ENCODE peak calls at places on chromosome 10, in nine cellular contexts. One of them, this sample, is unnamed.

GRCh38 chr10:110528224-110528997 is 30.7 kb downstream of the DUSP5 start:
- DNase-seq in MG63: no peak
- DNase-seq in left ventricle myocardium inferior: no peak
- DNase-seq in adrenal gland: no peak
- DNase-seq in transverse colon: no peak
- DNase-seq in AG04450: no peak
- DNase-seq in spleen: no peak
- DNase-seq in CD8-positive, alpha-beta memory T cell: no peak
- DNase-seq in fibroblast of lung: no peak
- DNase-seq in this sample: no peak

GRCh38 chr10:124992462-124993344 is 50.8 kb downstream of the ZRANB1 start:
- DNase-seq in MG63: peak; percentile 73
- DNase-seq in left ventricle myocardium inferior: peak; percentile 45
- DNase-seq in adrenal gland: peak; percentile 92
- DNase-seq in transverse colon: peak; percentile 54
- DNase-seq in AG04450: peak; percentile 15
- DNase-seq in spleen: peak; percentile 82
- DNase-seq in CD8-positive, alpha-beta memory T cell: no peak
- DNase-seq in fibroblast of lung: peak; percentile 68
- DNase-seq in this sample: no peak

GRCh38 chr10:3323865-3324498 is 151.4 kb upstream of the PITRM1 start:
- DNase-seq in MG63: peak; percentile 26
- DNase-seq in left ventricle myocardium inferior: no peak
- DNase-seq in adrenal gland: no peak
- DNase-seq in transverse colon: no peak
- DNase-seq in AG04450: no peak
- DNase-seq in spleen: no peak
- DNase-seq in CD8-positive, alpha-beta memory T cell: no peak
- DNase-seq in fibroblast of lung: no peak
- DNase-seq in this sample: no peak

GRCh38 chr10:117537436-117537903 is 5.1 kb upstream of the EMX2 start:
- DNase-seq in MG63: peak; percentile 32
- DNase-seq in left ventricle myocardium inferior: no peak
- DNase-seq in adrenal gland: peak; percentile 39
- DNase-seq in transverse colon: no peak
- DNase-seq in AG04450: no peak
- DNase-seq in spleen: no peak
- DNase-seq in CD8-positive, alpha-beta memory T cell: no peak
- DNase-seq in fibroblast of lung: peak; percentile 18
- DNase-seq in this sample: no peak

GRCh38 chr10:26242752-26243151 is 26.2 kb downstream of the GAD2 start:
- DNase-seq in MG63: no peak
- DNase-seq in left ventricle myocardium inferior: no peak
- DNase-seq in adrenal gland: no peak
- DNase-seq in transverse colon: no peak
- DNase-seq in AG04450: no peak
- DNase-seq in spleen: no peak
- DNase-seq in CD8-positive, alpha-beta memory T cell: no peak
- DNase-seq in fibroblast of lung: no peak
- DNase-seq in this sample: no peak

GRCh38 chr10:98858525-98858924 is 377.1 kb downstream of the HPSE2 start:
- DNase-seq in MG63: no peak
- DNase-seq in left ventricle myocardium inferior: no peak
- DNase-seq in adrenal gland: no peak
- DNase-seq in transverse colon: no peak
- DNase-seq in AG04450: no peak
- DNase-seq in spleen: no peak
- DNase-seq in CD8-positive, alpha-beta memory T cell: no peak
- DNase-seq in fibroblast of lung: peak; percentile 16
- DNase-seq in this sample: no peak

GRCh38 chr10:18087398-18087797 is 52.8 kb upstream of the CACNB2 start:
- DNase-seq in MG63: peak; percentile 53
- DNase-seq in left ventricle myocardium inferior: no peak
- DNase-seq in adrenal gland: peak; percentile 72
- DNase-seq in transverse colon: peak; percentile 24
- DNase-seq in AG04450: no peak
- DNase-seq in spleen: no peak
- DNase-seq in CD8-positive, alpha-beta memory T cell: no peak
- DNase-seq in fibroblast of lung: peak; percentile 50
- DNase-seq in this sample: no peak

GRCh38 chr10:114284346-114285071 is 45.5 kb downstream of the VWA2 start:
- DNase-seq in MG63: no peak
- DNase-seq in left ventricle myocardium inferior: no peak
- DNase-seq in adrenal gland: no peak
- DNase-seq in transverse colon: no peak
- DNase-seq in AG04450: no peak
- DNase-seq in spleen: peak; percentile 64
- DNase-seq in CD8-positive, alpha-beta memory T cell: no peak
- DNase-seq in fibroblast of lung: no peak
- DNase-seq in this sample: no peak

GRCh38 chr10:5071411-5072198 is 22.6 kb upstream of the AKR1C3 start:
- DNase-seq in MG63: peak; percentile 66
- DNase-seq in left ventricle myocardium inferior: peak; percentile 47
- DNase-seq in adrenal gland: peak; percentile 94
- DNase-seq in transverse colon: peak; percentile 52
- DNase-seq in AG04450: peak; percentile 26
- DNase-seq in spleen: no peak
- DNase-seq in CD8-positive, alpha-beta memory T cell: no peak
- DNase-seq in fibroblast of lung: peak; percentile 90
- DNase-seq in this sample: no peak

GRCh38 chr10:15293862-15294835 is 76.9 kb downstream of the FAM171A1 start:
- DNase-seq in MG63: peak; percentile 69
- DNase-seq in left ventricle myocardium inferior: no peak
- DNase-seq in adrenal gland: no peak
- DNase-seq in transverse colon: no peak
- DNase-seq in AG04450: no peak
- DNase-seq in spleen: no peak
- DNase-seq in CD8-positive, alpha-beta memory T cell: no peak
- DNase-seq in fibroblast of lung: no peak
- DNase-seq in this sample: no peak

GRCh38 chr10:95635319-95635733 is 21.2 kb downstream of the ALDH18A1 start:
- DNase-seq in MG63: no peak
- DNase-seq in left ventricle myocardium inferior: no peak
- DNase-seq in adrenal gland: no peak
- DNase-seq in transverse colon: no peak
- DNase-seq in AG04450: no peak
- DNase-seq in spleen: no peak
- DNase-seq in CD8-positive, alpha-beta memory T cell: no peak
- DNase-seq in fibroblast of lung: no peak
- DNase-seq in this sample: no peak

GRCh38 chr10:51171946-51172345 is 97.7 kb downstream of the PRKG1 start:
- DNase-seq in MG63: no peak
- DNase-seq in left ventricle myocardium inferior: no peak
- DNase-seq in adrenal gland: no peak
- DNase-seq in transverse colon: no peak
- DNase-seq in AG04450: no peak
- DNase-seq in spleen: no peak
- DNase-seq in CD8-positive, alpha-beta memory T cell: no peak
- DNase-seq in fibroblast of lung: peak; percentile 83
- DNase-seq in this sample: no peak

GRCh38 chr10:111084346-111085255 is 7.8 kb downstream of the ADRA2A start:
- DNase-seq in MG63: no peak
- DNase-seq in left ventricle myocardium inferior: no peak
- DNase-seq in adrenal gland: no peak
- DNase-seq in transverse colon: no peak
- DNase-seq in AG04450: no peak
- DNase-seq in spleen: no peak
- DNase-seq in CD8-positive, alpha-beta memory T cell: no peak
- DNase-seq in fibroblast of lung: no peak
- DNase-seq in this sample: no peak

GRCh38 chr10:74150151-74151056 is at the start of gene AP3M1:
- DNase-seq in MG63: peak; percentile 75
- DNase-seq in left ventricle myocardium inferior: peak; percentile 84
- DNase-seq in adrenal gland: peak; percentile 92
- DNase-seq in transverse colon: peak; percentile 84
- DNase-seq in AG04450: no peak
- DNase-seq in spleen: peak; percentile 96
- DNase-seq in CD8-positive, alpha-beta memory T cell: peak; percentile 90
- DNase-seq in fibroblast of lung: no peak
- DNase-seq in this sample: no peak

GRCh38 chr10:12635127-12635541 is 285.8 kb downstream of the CAMK1D start:
- DNase-seq in MG63: no peak
- DNase-seq in left ventricle myocardium inferior: no peak
- DNase-seq in adrenal gland: no peak
- DNase-seq in transverse colon: no peak
- DNase-seq in AG04450: no peak
- DNase-seq in spleen: no peak
- DNase-seq in CD8-positive, alpha-beta memory T cell: no peak
- DNase-seq in fibroblast of lung: no peak
- DNase-seq in this sample: peak; percentile 36

GRCh38 chr10:33703897-33704825 is 369.7 kb upstream of the NRP1 start:
- DNase-seq in MG63: peak; percentile 71
- DNase-seq in left ventricle myocardium inferior: no peak
- DNase-seq in adrenal gland: no peak
- DNase-seq in transverse colon: no peak
- DNase-seq in AG04450: no peak
- DNase-seq in spleen: no peak
- DNase-seq in CD8-positive, alpha-beta memory T cell: no peak
- DNase-seq in fibroblast of lung: peak; percentile 48
- DNase-seq in this sample: no peak

GRCh38 chr10:129531969-129532660 is 65.1 kb downstream of the MGMT start:
- DNase-seq in MG63: peak; percentile 12
- DNase-seq in left ventricle myocardium inferior: no peak
- DNase-seq in adrenal gland: no peak
- DNase-seq in transverse colon: no peak
- DNase-seq in AG04450: no peak
- DNase-seq in spleen: no peak
- DNase-seq in CD8-positive, alpha-beta memory T cell: no peak
- DNase-seq in fibroblast of lung: no peak
- DNase-seq in this sample: no peak
- H3K4me3 ChIP-seq in MG63: no peak overlapping the region
- H3K4me3 ChIP-seq in left ventricle myocardium inferior: no peak overlapping the region
- H3K4me3 ChIP-seq in adrenal gland: no peak overlapping the region
- H3K4me3 ChIP-seq in transverse colon: no peak overlapping the region
- H3K4me3 ChIP-seq in AG04450: no peak overlapping the region
- H3K4me3 ChIP-seq in spleen: no peak overlapping the region
- H3K4me3 ChIP-seq in CD8-positive, alpha-beta memory T cell: no peak overlapping the region
- H3K4me3 ChIP-seq in fibroblast of lung: no peak overlapping the region
- H3K4me3 ChIP-seq in this sample: no peak overlapping the region

DNA sequence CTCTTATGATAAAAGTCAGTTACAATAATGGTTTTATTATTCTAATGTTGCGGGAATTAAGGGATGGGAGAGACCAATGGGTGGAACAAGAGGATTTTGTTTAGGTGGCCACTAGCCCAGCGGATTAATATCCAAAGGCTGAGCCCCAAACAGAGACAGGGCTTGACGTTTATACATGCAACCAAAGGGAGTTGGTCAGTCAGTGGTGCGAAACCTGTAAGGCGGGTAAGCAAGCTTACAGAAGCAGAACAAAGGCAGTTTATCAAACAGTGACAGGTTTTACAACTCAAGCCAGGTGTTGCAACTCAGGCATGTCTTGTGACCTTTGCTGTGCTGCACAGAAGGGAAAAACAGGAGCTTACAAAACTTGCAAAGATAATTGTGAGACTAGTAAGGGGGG is 622.9 kb upstream of the MBL2 start:
- DNase-seq in MG63: no peak
- DNase-seq in left ventricle myocardium inferior: no peak
- DNase-seq in adrenal gland: no peak
- DNase-seq in transverse colon: no peak
- DNase-seq in AG04450: no peak
- DNase-seq in spleen: no peak
- DNase-seq in CD8-positive, alpha-beta memory T cell: no peak
- DNase-seq in fibroblast of lung: peak; percentile 5
- DNase-seq in this sample: no peak
- H3K9me3 ChIP-seq in MG63: peaks cover 3% of the 10 kb centered on the region
- H3K9me3 ChIP-seq in left ventricle myocardium inferior: peaks cover 29% of the 10 kb centered on the region
- H3K9me3 ChIP-seq in adrenal gland: no peaks in the 10 kb centered on the region
- H3K9me3 ChIP-seq in transverse colon: peaks cover 8% of the 10 kb centered on the region
- H3K9me3 ChIP-seq in AG04450: no peaks in the 10 kb centered on the region
- H3K9me3 ChIP-seq in spleen: peaks cover 14% of the 10 kb centered on the region
- H3K9me3 ChIP-seq in CD8-positive, alpha-beta memory T cell: peaks cover 5% of the 10 kb centered on the region
- H3K9me3 ChIP-seq in fibroblast of lung: no peaks in the 10 kb centered on the region
- H3K9me3 ChIP-seq in this sample: no peaks in the 10 kb centered on the region

DNA sequence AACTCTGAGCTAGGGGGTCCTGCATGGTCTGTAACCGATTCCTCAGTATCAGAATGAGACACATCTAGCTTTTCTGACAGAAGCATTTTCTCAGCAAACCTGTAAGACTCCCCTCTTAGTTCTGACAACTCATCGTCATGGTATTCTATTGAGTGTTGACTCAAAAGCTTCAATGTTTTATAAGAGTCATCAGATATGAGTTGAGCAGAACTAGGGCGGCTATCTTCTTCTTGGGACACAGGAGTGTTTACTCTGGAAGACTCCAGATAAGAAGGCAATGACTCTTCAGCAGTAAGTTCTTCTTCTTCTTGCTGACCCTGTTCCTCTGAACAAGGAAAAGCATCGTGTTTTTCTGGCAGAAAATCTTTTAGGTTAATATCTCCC is 167.0 kb upstream of the CCDC6 start:
- DNase-seq in MG63: no peak
- DNase-seq in left ventricle myocardium inferior: no peak
- DNase-seq in adrenal gland: no peak
- DNase-seq in transverse colon: no peak
- DNase-seq in AG04450: no peak
- DNase-seq in spleen: no peak
- DNase-seq in CD8-positive, alpha-beta memory T cell: no peak
- DNase-seq in fibroblast of lung: no peak
- DNase-seq in this sample: no peak
- H3K4me3 ChIP-seq in MG63: no peak overlapping the region
- H3K4me3 ChIP-seq in left ventricle myocardium inferior: no peak overlapping the region
- H3K4me3 ChIP-seq in adrenal gland: no peak overlapping the region
- H3K4me3 ChIP-seq in transverse colon: no peak overlapping the region
- H3K4me3 ChIP-seq in AG04450: no peak overlapping the region
- H3K4me3 ChIP-seq in spleen: no peak overlapping the region
- H3K4me3 ChIP-seq in CD8-positive, alpha-beta memory T cell: no peak overlapping the region
- H3K4me3 ChIP-seq in fibroblast of lung: no peak overlapping the region
- H3K4me3 ChIP-seq in this sample: no peak overlapping the region

GRCh38 chr10:133440633-133441285 is 13.0 kb upstream of the SCART1 start:
- DNase-seq in MG63: no peak
- DNase-seq in left ventricle myocardium inferior: no peak
- DNase-seq in adrenal gland: no peak
- DNase-seq in transverse colon: no peak
- DNase-seq in AG04450: no peak
- DNase-seq in spleen: no peak
- DNase-seq in CD8-positive, alpha-beta memory T cell: peak; percentile 41
- DNase-seq in fibroblast of lung: no peak
- DNase-seq in this sample: no peak

GRCh38 chr10:133442967-133443924 is 10.5 kb upstream of the SCART1 start:
- DNase-seq in MG63: no peak
- DNase-seq in left ventricle myocardium inferior: no peak
- DNase-seq in adrenal gland: peak; percentile 36
- DNase-seq in transverse colon: no peak
- DNase-seq in AG04450: no peak
- DNase-seq in spleen: peak; percentile 70
- DNase-seq in CD8-positive, alpha-beta memory T cell: peak; percentile 23
- DNase-seq in fibroblast of lung: no peak
- DNase-seq in this sample: no peak

GRCh38 chr10:133441780-133442179 is 12.0 kb upstream of the SCART1 start:
- DNase-seq in MG63: no peak
- DNase-seq in left ventricle myocardium inferior: no peak
- DNase-seq in adrenal gland: peak; percentile 42
- DNase-seq in transverse colon: no peak
- DNase-seq in AG04450: no peak
- DNase-seq in spleen: no peak
- DNase-seq in CD8-positive, alpha-beta memory T cell: peak; percentile 36
- DNase-seq in fibroblast of lung: no peak
- DNase-seq in this sample: no peak

GRCh38 chr10:133444342-133445267 is 9.1 kb upstream of the SCART1 start:
- DNase-seq in MG63: no peak
- DNase-seq in left ventricle myocardium inferior: no peak
- DNase-seq in adrenal gland: peak; percentile 30
- DNase-seq in transverse colon: no peak
- DNase-seq in AG04450: no peak
- DNase-seq in spleen: no peak
- DNase-seq in CD8-positive, alpha-beta memory T cell: peak; percentile 41
- DNase-seq in fibroblast of lung: no peak
- DNase-seq in this sample: no peak

GRCh38 chr10:133442191-133442966 is 11.4 kb upstream of the SCART1 start:
- DNase-seq in MG63: no peak
- DNase-seq in left ventricle myocardium inferior: no peak
- DNase-seq in adrenal gland: peak; percentile 35
- DNase-seq in transverse colon: no peak
- DNase-seq in AG04450: no peak
- DNase-seq in spleen: peak; percentile 74
- DNase-seq in CD8-positive, alpha-beta memory T cell: peak; percentile 32
- DNase-seq in fibroblast of lung: no peak
- DNase-seq in this sample: no peak
- H3K9me3 ChIP-seq in MG63: peaks cover 2% of the 10 kb centered on the region
- H3K9me3 ChIP-seq in left ventricle myocardium inferior: peaks cover 23% of the 10 kb centered on the region
- H3K9me3 ChIP-seq in adrenal gland: peaks cover 9% of the 10 kb centered on the region
- H3K9me3 ChIP-seq in transverse colon: peaks cover 11% of the 10 kb centered on the region
- H3K9me3 ChIP-seq in AG04450: peaks cover 25% of the 10 kb centered on the region
- H3K9me3 ChIP-seq in spleen: peaks cover 8% of the 10 kb centered on the region
- H3K9me3 ChIP-seq in CD8-positive, alpha-beta memory T cell: no peaks in the 10 kb centered on the region
- H3K9me3 ChIP-seq in fibroblast of lung: no peaks in the 10 kb centered on the region
- H3K9me3 ChIP-seq in this sample: no peaks in the 10 kb centered on the region

This sample was measured in naive thymus-derived CD4-positive, alpha-beta T cell.